ENCODE peak calls at places on chromosome 5, in four cellular contexts. V, N, J and O are unnamed samples.

GRCh38 chr5:138054863-138055558 is 22.1 kb upstream of the FAM13B start:
- DNase-seq in V (peak), N (no peak), J (no peak), O (no peak)

GRCh38 chr5:133290669-133291235 is 238.9 kb downstream of the HSPA4 start:
- DNase-seq in V (no peak), N (no peak), J (no peak), O (no peak)

GRCh38 chr5:57983426-57983825 is 476.5 kb downstream of the PLK2 start:
- DNase-seq in V (no peak), N (no peak), J (no peak), O (no peak)

GRCh38 chr5:134092875-134093274 is 21.6 kb upstream of the TCF7 start:
- DNase-seq in V (no peak), N (no peak), J (peak), O (no peak)

GRCh38 chr5:111779260-111780254 is 22.6 kb upstream of the NREP start:
- DNase-seq in V (no peak), N (no peak), J (no peak), O (no peak)

GRCh38 chr5:67969631-67970030 is 245.9 kb upstream of the PIK3R1 start:
- DNase-seq in V (no peak), N (no peak), J (no peak), O (no peak)

GRCh38 chr5:143002459-143003327 is 232.5 kb downstream of the ARHGAP26 start:
- DNase-seq in V (peak), N (peak), J (peak), O (peak)

GRCh38 chr5:155587458-155587857 is 573.9 kb downstream of the KIF4B start:
- DNase-seq in V (no peak), N (no peak), J (no peak), O (no peak)

GRCh38 chr5:54719384-54720306 is 202.1 kb downstream of the SNX18 start:
- DNase-seq in V (peak), N (no peak), J (no peak), O (peak)

GRCh38 chr5:27026791-27027190 is 11.6 kb downstream of the CDH9 start:
- DNase-seq in V (peak), N (no peak), J (no peak), O (no peak)

GRCh38 chr5:128053291-128053954 is 30.1 kb upstream of the SLC12A2 start:
- DNase-seq in V (peak), N (no peak), J (no peak), O (peak)

GRCh38 chr5:68374770-68375518 is 159.4 kb downstream of the PIK3R1 start:
- DNase-seq in V (no peak), N (no peak), J (no peak), O (peak)

GRCh38 chr5:134545070-134545868 is 19.8 kb downstream of the JADE2 start:
- DNase-seq in V (no peak), N (no peak), J (no peak), O (peak)

GRCh38 chr5:72884911-72885310 is 68.5 kb downstream of the TNPO1 start:
- DNase-seq in V (no peak), N (no peak), J (no peak), O (no peak)

GRCh38 chr5:143913008-143913752 is 101.2 kb downstream of the HMHB1 start:
- DNase-seq in V (peak), N (no peak), J (peak), O (no peak)

GRCh38 chr5:115069087-115069968 is 100.4 kb downstream of the TRIM36 start:
- DNase-seq in V (peak), N (no peak), J (peak), O (peak)

GRCh38 chr5:102090770-102091169 is 205.3 kb downstream of the SLCO4C1 start:
- DNase-seq in V (peak), N (no peak), J (peak), O (no peak)

GRCh38 chr5:35198096-35198495 is 32.2 kb downstream of the PRLR start:
- DNase-seq in V (peak), N (peak), J (no peak), O (peak)

GRCh38 chr5:95216136-95216955 is 68.5 kb downstream of the MCTP1 start:
- DNase-seq in V (peak), N (no peak), J (no peak), O (no peak)

GRCh38 chr5:19950897-19951296 is 37.1 kb downstream of the CDH18 start:
- DNase-seq in V (no peak), N (no peak), J (no peak), O (no peak)

GRCh38 chr5:135194126-135194488 is 160.1 kb upstream of the PITX1 start:
- DNase-seq in V (no peak), N (no peak), J (no peak), O (no peak)

GRCh38 chr5:118791986-118792734 is 196.2 kb downstream of the DTWD2 start:
- DNase-seq in V (peak), N (peak), J (peak), O (peak)

GRCh38 chr5:69326365-69326764 is 6.2 kb downstream of the CCDC125 start:
- DNase-seq in V (no peak), N (no peak), J (no peak), O (no peak)

GRCh38 chr5:144122081-144122480 is 48.4 kb downstream of the YIPF5 start:
- DNase-seq in V (no peak), N (no peak), J (no peak), O (no peak)

GRCh38 chr5:6757414-6757969 is 44.3 kb downstream of the TENT4A start:
- DNase-seq in V (no peak), N (no peak), J (peak), O (no peak)

DNA sequence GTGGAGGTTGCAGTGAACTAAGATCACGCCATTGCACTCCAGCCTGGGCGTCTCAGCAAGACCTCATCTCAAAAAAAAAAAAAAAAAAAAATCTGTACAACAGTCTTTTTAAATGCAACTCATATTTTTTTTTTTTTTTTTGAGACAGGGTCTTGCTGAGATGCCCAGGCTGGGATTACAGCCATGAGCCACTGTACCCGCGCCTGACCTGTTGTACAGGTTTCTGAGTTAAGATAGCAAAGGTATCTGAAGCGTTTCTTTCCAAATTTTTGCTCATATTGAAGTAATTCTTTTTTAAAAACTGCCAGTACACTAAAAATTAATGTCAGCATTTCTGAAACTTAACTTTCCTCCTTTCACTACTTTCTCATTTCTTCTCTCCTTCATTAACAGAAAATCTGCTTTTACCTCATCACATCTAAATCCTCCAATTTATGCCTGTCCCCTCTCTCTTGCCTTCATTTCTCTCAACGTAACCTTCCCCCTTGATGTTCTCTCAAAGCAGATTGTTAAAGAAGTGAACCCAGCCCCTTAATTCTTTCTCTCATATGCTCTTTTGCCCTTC is 3.3 kb upstream of the SNX24 start:
- DNase-seq in V (no peak), N (no peak), J (no peak), O (no peak)
- TF ChIP-seq CTCF in V (no peak), N (no peak), J (no peak), O (no peak)

GRCh38 chr5:83721878-83722779 is 1.5 kb upstream of the HAPLN1 start:
- DNase-seq in V (peak), N (peak), J (peak), O (peak)
- TF ChIP-seq CTCF in V (peak), N (peak), J (peak), O (peak)

GRCh38 chr5:150353395-150353675 is 4.2 kb upstream of the TCOF1 start:
- DNase-seq in V (no peak), N (no peak), J (no peak), O (no peak)

GRCh38 chr5:150349681-150350275 is 7.7 kb upstream of the TCOF1 start:
- DNase-seq in V (no peak), N (no peak), J (no peak), O (no peak)

GRCh38 chr5:150347003-150347402 is 10.5 kb upstream of the TCOF1 start:
- DNase-seq in V (peak), N (no peak), J (no peak), O (no peak)

GRCh38 chr5:150352531-150353394 is 4.7 kb upstream of the TCOF1 start:
- DNase-seq in V (peak), N (no peak), J (no peak), O (peak)

DNA sequence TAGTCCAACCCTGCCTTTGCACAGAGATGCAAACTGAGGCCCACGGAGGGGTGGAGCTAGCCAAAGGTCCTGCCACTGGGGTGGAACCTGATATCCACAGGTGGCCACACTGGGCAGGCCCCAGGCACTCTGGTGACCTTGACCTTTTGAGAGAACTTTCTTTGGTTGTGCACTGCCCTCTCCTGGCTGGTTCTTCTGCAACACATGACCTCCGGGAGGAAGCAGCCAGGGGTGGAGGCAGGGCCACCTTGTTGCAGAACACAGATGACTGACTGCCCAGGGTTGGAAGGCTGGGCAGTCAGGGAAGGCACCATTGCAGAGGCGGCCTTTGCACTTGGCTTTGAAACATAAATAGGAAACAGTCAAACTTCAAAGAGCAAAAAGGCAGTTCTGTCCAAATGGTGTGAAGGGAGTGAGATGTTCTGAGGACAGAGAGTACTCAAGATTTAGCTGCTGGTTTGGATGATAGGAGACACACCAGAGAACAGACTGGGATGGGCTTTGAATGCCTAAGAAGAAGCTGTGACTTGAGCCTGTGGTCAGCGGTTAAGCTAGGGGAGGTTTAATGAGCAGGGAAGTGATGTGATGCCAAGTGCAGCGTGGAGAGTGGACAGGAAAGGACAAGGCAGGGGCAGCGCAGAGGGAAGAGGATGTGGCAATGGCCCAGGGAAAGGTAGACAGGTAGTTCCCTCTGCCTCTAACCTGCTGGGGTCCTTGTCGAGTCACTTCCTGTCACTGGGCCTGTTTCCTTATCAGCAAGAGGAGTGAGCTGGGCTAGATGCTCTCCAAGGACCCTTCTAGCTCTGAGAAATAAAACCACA is 6.8 kb upstream of the TCOF1 start:
- DNase-seq in V (peak), N (peak), J (peak), O (peak)
- TF ChIP-seq CTCF in V (peak), N (peak), J (peak), O (peak)

GRCh38 chr5:107389130-107389553 is 281.6 kb downstream of the EFNA5 start:
- DNase-seq in V (peak), N (no peak), J (peak), O (peak)
- TF ChIP-seq CTCF in V (peak), N (peak), J (peak), O (no peak)